ENCODE peak calls at places on chromosomes 5 and 9, in four cellular contexts. N is endodermal cell, O is omental fat pad, S is AG09309. H is an unnamed sample.
A peak's percentile ranks its signal among the peaks of the same experiment; 100 is the strongest.

GRCh38 chr5:997711-998110 is 10.9 kb upstream of the NKD2 start:
- DNase-seq in N (peak; percentile 36), S (no peak), O (no peak), H (no peak)

GRCh38 chr9:36007309-36007708 is 29.4 kb upstream of the RECK start:
- DNase-seq in N (no peak), S (no peak), O (no peak), H (no peak)

GRCh38 chr9:14158911-14159310 is 155.0 kb downstream of the NFIB start:
- DNase-seq in S (no peak), O (no peak), N (no peak), H (no peak)

GRCh38 chr9:93664549-93665120 is 88.3 kb downstream of the PHF2 start:
- DNase-seq in O (no peak), N (peak; percentile 33), S (no peak), H (no peak)

GRCh38 chr5:14664270-14665109 is at the start of gene OTULIN:
- DNase-seq in O (peak; percentile 51), S (peak; percentile 37), N (peak; percentile 93), H (peak; percentile 47)

GRCh38 chr5:84573017-84573712 is 188.5 kb upstream of the EDIL3 start:
- DNase-seq in S (no peak), O (no peak), N (no peak), H (no peak)

GRCh38 chr9:108186996-108187395 is 668.8 kb downstream of the ACTL7B start:
- DNase-seq in N (no peak), S (peak; percentile 33), O (no peak), H (no peak)

GRCh38 chr5:56003633-56004032 is 8.9 kb upstream of the IL6ST start:
- DNase-seq in N (no peak), S (no peak), O (no peak), H (no peak)

GRCh38 chr5:15021286-15022046 is 149.9 kb upstream of the ANKH start:
- DNase-seq in O (no peak), N (no peak), S (peak; percentile 59), H (no peak)

GRCh38 chr5:149005077-149005892 is 57.6 kb downstream of the SH3TC2 start:
- DNase-seq in O (no peak), N (no peak), S (peak; percentile 43), H (no peak)

GRCh38 chr5:88674262-88675158 is 208.5 kb downstream of the MEF2C start:
- DNase-seq in O (no peak), S (no peak), N (peak; percentile 89), H (no peak)

GRCh38 chr9:122036988-122037387 is 56.1 kb downstream of the TTLL11 start:
- DNase-seq in N (no peak), O (no peak), S (no peak), H (no peak)

GRCh38 chr5:16539169-16539666 is 73.6 kb upstream of the ZNF622 start:
- DNase-seq in N (no peak), S (peak; percentile 63), O (peak; percentile 33), H (peak; percentile 22)

GRCh38 chr9:19232117-19232829 is 1.8 kb downstream of the DENND4C start:
- DNase-seq in S (no peak), N (no peak), O (no peak), H (no peak)

GRCh38 chr5:32453916-32454315 is 9.4 kb upstream of the ZFR start:
- DNase-seq in O (no peak), S (no peak), N (no peak), H (no peak)

GRCh38 chr5:135047347-135047695 is 13.3 kb upstream of the PITX1 start:
- DNase-seq in O (no peak), N (no peak), S (no peak), H (no peak)

GRCh38 chr9:129595323-129595741 is 25.6 kb downstream of the C9orf50 start:
- DNase-seq in O (no peak), N (no peak), S (no peak), H (no peak)

GRCh38 chr9:77595426-77596051 is 52.6 kb downstream of the GNA14 start:
- DNase-seq in O (no peak), N (no peak), S (no peak), H (no peak)

GRCh38 chr5:14269395-14269794 is 126.3 kb downstream of the TRIO start:
- DNase-seq in O (no peak), N (peak; percentile 67), S (no peak), H (no peak)

GRCh38 chr9:20579544-20580309 is 42.6 kb downstream of the MLLT3 start:
- DNase-seq in S (no peak), N (no peak), O (no peak), H (no peak)

GRCh38 chr9:104923740-104924139 is 4.2 kb downstream of the ABCA1 start:
- DNase-seq in N (no peak), O (no peak), S (no peak), H (no peak)

GRCh38 chr5:125342938-125343401 is 596.5 kb upstream of the ZNF608 start:
- DNase-seq in O (no peak), N (no peak), S (peak; percentile 70), H (no peak)

GRCh38 chr9:116599342-116599884 is 87.7 kb upstream of the TRIM32 start:
- DNase-seq in S (no peak), N (no peak), O (no peak), H (no peak)

GRCh38 chr5:59661939-59662615 is 231.4 kb downstream of the PDE4D start:
- DNase-seq in O (no peak), N (peak; percentile 47), S (no peak), H (no peak)

GRCh38 chr5:156103116-156103860 is 223.7 kb upstream of the SGCD start:
- DNase-seq in O (no peak), S (no peak), N (no peak), H (no peak)

GRCh38 chr9:105059260-105059659 is 131.3 kb upstream of the ABCA1 start:
- DNase-seq in O (no peak), N (no peak), S (no peak), H (no peak)

GRCh38 chr9:104802110-104802509 is 38.2 kb downstream of the NIPSNAP3B start:
- DNase-seq in O (no peak), N (no peak), S (no peak), H (no peak)

GRCh38 chr5:130871346-130872086 is 293.5 kb downstream of the HINT1 start:
- DNase-seq in S (peak; percentile 28), O (no peak), N (peak; percentile 80), H (no peak)

GRCh38 chr5:176441921-176442323 is 6.3 kb upstream of the FAF2 start:
- DNase-seq in O (no peak), N (peak; percentile 64), S (no peak), H (peak; percentile 36)